ENCODE peak calls at places on chromosomes 13 and 19, in four cellular contexts. H, S, V and U are unnamed samples.

GRCh38 chr13:67075239-67075638 is 154.9 kb downstream of the PCDH9 start:
- DNase-seq in H (peak), S (no peak), V (no peak), U (no peak)

GRCh38 chr19:30587869-30588268 is 215.7 kb downstream of the ZNF536 start:
- DNase-seq in H (no peak), S (no peak), V (no peak), U (no peak)

GRCh38 chr19:2353159-2353894 is 6.7 kb upstream of the TMPRSS9 start:
- DNase-seq in H (no peak), S (no peak), V (no peak), U (no peak)

GRCh38 chr19:28932446-28932845 is 280.5 kb downstream of the UQCRFS1 start:
- DNase-seq in H (no peak), S (no peak), V (no peak), U (no peak)

GRCh38 chr19:15237759-15238638 is 5.8 kb upstream of the EPHX3 start:
- DNase-seq in H (no peak), S (no peak), V (no peak), U (no peak)

GRCh38 chr19:56683119-56683518 is 11.6 kb upstream of the ZNF835 start:
- DNase-seq in H (no peak), S (no peak), V (no peak), U (no peak)

GRCh38 chr19:11041966-11042627 is 47.2 kb upstream of the LDLR start:
- DNase-seq in H (no peak), S (no peak), V (no peak), U (no peak)

GRCh38 chr19:4589579-4590410 is 30.3 kb upstream of the SEMA6B start:
- DNase-seq in H (no peak), S (peak), V (peak), U (no peak)

GRCh38 chr19:18833849-18834643 is 2.3 kb downstream of the UPF1 start:
- DNase-seq in H (no peak), S (peak), V (peak), U (no peak)

GRCh38 chr13:33125821-33126570 is 109.8 kb downstream of the KL start:
- DNase-seq in H (peak), S (no peak), V (peak), U (peak)

GRCh38 chr19:1650627-1651009 is 1.8 kb downstream of the TCF3 start:
- DNase-seq in H (no peak), S (no peak), V (no peak), U (no peak)

GRCh38 chr19:51971624-51972023 is 15.0 kb downstream of the ZNF350 start:
- DNase-seq in H (peak), S (no peak), V (no peak), U (no peak)

GRCh38 chr13:112366907-112367646 is 9.1 kb upstream of the SPACA7 start:
- DNase-seq in H (no peak), S (no peak), V (no peak), U (no peak)

GRCh38 chr19:3477506-3477905 is 2.8 kb downstream of the SMIM24 start:
- DNase-seq in H (no peak), S (no peak), V (no peak), U (no peak)

GRCh38 chr19:40962460-40962961 is 28.6 kb upstream of the CYP2B6 start:
- DNase-seq in H (peak), S (no peak), V (peak), U (no peak)

GRCh38 chr13:99677388-99677951 is 176.2 kb downstream of the TM9SF2 start:
- DNase-seq in H (no peak), S (no peak), V (no peak), U (no peak)

GRCh38 chr13:46721054-46721453 is 75.9 kb downstream of the ESD start:
- DNase-seq in H (peak), S (no peak), V (peak), U (no peak)

GRCh38 chr19:18433735-18434398 is 4.1 kb downstream of the ISYNA1 start:
- DNase-seq in H (no peak), S (peak), V (no peak), U (peak)

GRCh38 chr13:67971291-67971690 is 741.2 kb upstream of the PCDH9 start:
- DNase-seq in H (no peak), S (no peak), V (no peak), U (no peak)

GRCh38 chr19:7328647-7329046 is 20.1 kb upstream of the ARHGEF18 start:
- DNase-seq in H (no peak), S (no peak), V (no peak), U (no peak)

GRCh38 chr19:48551437-48552302 is at the start of gene SULT2B1:
- DNase-seq in H (peak), S (no peak), V (no peak), U (no peak)

GRCh38 chr19:12783849-12784393 is 7.4 kb upstream of the JUNB start:
- DNase-seq in H (peak), S (peak), V (peak), U (no peak)

GRCh38 chr13:40386586-40386985 is 279.9 kb downstream of the FOXO1 start:
- DNase-seq in H (no peak), S (no peak), V (no peak), U (no peak)

GRCh38 chr19:18894254-18895037 is 1.5 kb downstream of the CERS1 start:
- DNase-seq in H (no peak), S (peak), V (no peak), U (no peak)

GRCh38 chr13:62209539-62209938 is 793.9 kb upstream of the PCDH20 start:
- DNase-seq in H (no peak), S (no peak), V (no peak), U (no peak)

GRCh38 chr19:12769689-12770088 is 5.7 kb downstream of the HOOK2 start:
- DNase-seq in H (no peak), S (peak), V (no peak), U (peak)

GRCh38 chr19:45172173-45172572 is 5.9 kb downstream of the TRAPPC6A start:
- DNase-seq in H (no peak), S (no peak), V (no peak), U (no peak)

GRCh38 chr19:35419046-35419445 is 29.0 kb upstream of the FFAR2 start:
- DNase-seq in H (no peak), S (no peak), V (no peak), U (no peak)

GRCh38 chr19:7191946-7192691 is 102.1 kb downstream of the INSR start:
- DNase-seq in H (no peak), S (no peak), V (no peak), U (no peak)

GRCh38 chr19:34838753-34839431 is 65.9 kb upstream of the ZNF599 start:
- DNase-seq in H (peak), S (no peak), V (peak), U (peak)

GRCh38 chr19:38037151-38037611 is 130.2 kb downstream of the SIPA1L3 start:
- DNase-seq in H (no peak), S (no peak), V (no peak), U (no peak)

GRCh38 chr13:26562538-26562890 is 5.0 kb downstream of the WASF3 start:
- DNase-seq in H (no peak), S (no peak), V (no peak), U (no peak)

GRCh38 chr13:112696869-112697465 is 7.1 kb downstream of the ATP11A start:
- DNase-seq in H (no peak), S (no peak), V (no peak), U (no peak)

GRCh38 chr19:49847731-49848696 is 2.9 kb upstream of the PTOV1 start:
- DNase-seq in H (no peak), S (peak), V (no peak), U (no peak)

GRCh38 chr13:85798999-85799646 is at the start of gene SLITRK6:
- DNase-seq in H (peak), S (no peak), V (no peak), U (no peak)

GRCh38 chr13:33328691-33329090 is 43.1 kb upstream of the STARD13 start:
- DNase-seq in H (no peak), S (no peak), V (no peak), U (no peak)

GRCh38 chr19:45809643-45810159 is 5.4 kb downstream of the RSPH6A start:
- DNase-seq in H (peak), S (peak), V (no peak), U (no peak)

GRCh38 chr13:97122381-97122996 is 99.6 kb upstream of the MBNL2 start:
- DNase-seq in H (peak), S (no peak), V (no peak), U (no peak)
- TF ChIP-seq RNF2 in H (no peak), S (no peak), V (no peak), U (no peak)

DNA sequence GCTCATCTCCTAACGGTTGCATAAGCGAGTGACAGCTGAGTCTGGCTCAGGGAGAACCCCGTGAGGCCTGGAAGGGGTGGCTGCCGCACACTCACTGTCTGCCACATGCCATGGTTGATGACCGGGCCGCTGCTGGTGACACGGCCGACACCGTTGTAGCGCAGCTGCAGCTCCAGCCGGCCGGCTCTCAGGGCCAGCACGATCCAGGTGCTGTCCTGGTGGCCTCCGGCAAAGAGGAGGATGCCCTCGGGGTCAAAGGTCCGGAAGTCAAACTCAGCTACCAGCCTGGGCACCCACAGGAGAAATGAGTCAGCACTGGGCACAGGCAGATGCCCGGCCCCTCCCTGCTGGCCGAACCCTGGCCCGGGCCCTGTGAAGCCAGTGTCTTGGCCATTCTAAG is 31.7 kb downstream of the GAS6 start:
- DNase-seq in H (peak), S (no peak), V (no peak), U (no peak)
- TF ChIP-seq RNF2 in H (no peak), S (no peak), V (no peak), U (no peak)

GRCh38 chr19:33488826-33489225 is 32.8 kb downstream of the PEPD start:
- DNase-seq in H (no peak), S (no peak), V (no peak), U (no peak)
- TF ChIP-seq RNF2 in H (no peak), S (no peak), V (no peak), U (no peak)

DNA sequence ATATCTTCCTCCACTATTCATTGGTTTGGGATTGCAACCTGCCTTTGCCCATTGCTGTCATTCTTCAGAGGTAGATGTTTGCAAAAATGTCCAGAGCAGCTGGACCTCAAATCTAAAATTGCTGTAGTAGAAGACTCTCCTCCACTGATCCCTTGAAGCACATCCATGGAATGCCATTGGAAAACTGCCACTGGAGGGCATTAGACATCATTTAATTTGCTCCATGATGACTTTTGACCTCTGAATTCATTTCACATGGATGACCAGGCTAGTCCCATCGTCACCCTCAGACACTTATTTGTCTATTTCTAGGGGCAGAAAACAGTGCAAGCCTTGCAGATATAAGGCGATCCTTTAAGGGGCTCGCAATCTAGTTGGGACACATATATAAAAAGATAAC is 33.9 kb upstream of the FLT1 start:
- DNase-seq in H (no peak), S (no peak), V (no peak), U (no peak)
- TF ChIP-seq RNF2 in H (no peak), S (no peak), V (no peak), U (no peak)

DNA sequence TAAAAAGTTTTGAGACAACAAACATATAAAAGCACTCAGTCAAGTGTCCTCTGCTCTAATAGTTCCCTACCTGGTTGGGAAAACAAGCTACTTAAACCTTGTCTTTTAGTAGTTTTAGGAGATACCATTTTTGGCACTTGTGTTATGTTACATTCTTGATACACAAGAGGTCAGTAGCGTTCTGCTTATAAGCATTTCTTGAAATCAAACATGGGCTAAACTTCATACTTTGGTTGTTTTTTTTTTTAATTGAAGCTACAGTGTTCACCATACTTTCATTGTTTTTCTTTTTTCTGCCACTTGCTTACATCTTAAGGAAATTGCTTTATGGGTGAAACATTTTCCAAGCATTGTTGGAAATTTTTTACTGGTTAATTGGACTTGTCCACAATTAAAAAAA is 12.9 kb downstream of the NHLRC3 start:
- DNase-seq in H (peak), S (no peak), V (peak), U (no peak)
- TF ChIP-seq RNF2 in H (no peak), S (no peak), V (no peak), U (no peak)

DNA sequence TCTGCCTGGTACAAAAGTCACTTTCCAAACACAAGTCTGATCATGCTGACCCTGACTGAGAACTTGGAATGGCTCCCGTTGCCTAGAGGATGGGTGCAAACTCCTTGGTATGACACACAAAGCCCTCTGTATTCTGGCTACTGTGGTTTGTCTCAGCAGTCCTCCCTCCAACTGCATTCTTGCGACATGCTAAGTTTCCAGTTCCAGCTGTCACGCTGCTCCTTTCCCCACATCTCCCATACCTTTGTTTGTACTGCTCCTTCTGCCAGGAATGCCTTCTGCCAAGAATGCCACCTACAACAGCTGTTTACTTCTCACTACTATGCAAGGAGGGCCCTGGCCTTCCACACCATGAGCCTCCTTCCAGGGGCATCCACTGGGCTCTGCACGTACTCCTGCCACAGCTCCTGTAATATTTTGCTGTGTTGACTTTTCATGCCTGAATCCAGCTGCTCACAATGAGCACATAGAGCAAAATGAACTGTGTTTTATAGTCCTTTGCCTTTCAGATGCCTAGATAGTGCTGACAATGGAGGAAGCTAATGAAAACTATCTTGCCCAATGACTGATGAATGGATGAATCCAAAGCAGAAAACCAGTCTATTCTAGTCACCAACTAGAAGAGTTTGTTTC is 543.7 kb downstream of the EFNB2 start:
- DNase-seq in H (peak), S (no peak), V (no peak), U (no peak)
- TF ChIP-seq RNF2 in H (no peak), S (no peak), V (no peak), U (no peak)